ENCODE peak calls at places on chromosomes 4 and X, in six cellular contexts. K, E, M, X, J and H are unnamed samples.

GRCh38 chrX:105460366-105460765 is 239.9 kb upstream of the TEX13A start:
- DNase-seq in K (no peak), E (peak), M (no peak), X (no peak), J (peak), H (no peak)

GRCh38 chr4:165207431-165208321 is at the start of gene KLHL2:
- DNase-seq in K (peak), E (peak), M (peak), X (peak), J (peak), H (peak)

GRCh38 chr4:1109898-1110506 is 3.4 kb downstream of the RNF212 start:
- DNase-seq in K (no peak), E (no peak), M (peak), X (no peak), J (no peak), H (peak)

GRCh38 chrX:46648660-46649059 is 75.1 kb downstream of the CHST7 start:
- DNase-seq in K (no peak), E (no peak), M (no peak), X (no peak), J (no peak), H (no peak)

GRCh38 chrX:39397561-39398200 is 596.4 kb downstream of the MID1IP1 start:
- DNase-seq in K (peak), E (no peak), M (no peak), X (no peak), J (no peak), H (no peak)

GRCh38 chrX:17859609-17860178 is 1.4 kb downstream of the RAI2 start:
- DNase-seq in K (peak), E (no peak), M (no peak), X (peak), J (no peak), H (peak)

GRCh38 chr4:46889410-46889809 is 19.6 kb downstream of the COX7B2 start:
- DNase-seq in K (no peak), E (no peak), M (no peak), X (no peak), J (no peak), H (no peak)

GRCh38 chr4:142091691-142092182 is 455.4 kb downstream of the IL15 start:
- DNase-seq in K (no peak), E (peak), M (peak), X (no peak), J (peak), H (no peak)

GRCh38 chr4:2615821-2616220 is 79.4 kb downstream of the FAM193A start:
- DNase-seq in K (no peak), E (no peak), M (no peak), X (no peak), J (no peak), H (no peak)

GRCh38 chr4:63232058-63232457 is 1177.2 kb downstream of the TECRL start:
- DNase-seq in K (no peak), E (no peak), M (no peak), X (no peak), J (no peak), H (no peak)

GRCh38 chr4:146334862-146335449 is 120.6 kb downstream of the REELD1 start:
- DNase-seq in K (no peak), E (no peak), M (no peak), X (no peak), J (no peak), H (no peak)

GRCh38 chr4:150348079-150348478 is 233.9 kb upstream of the MAB21L2 start:
- DNase-seq in K (no peak), E (peak), M (no peak), X (no peak), J (peak), H (no peak)

GRCh38 chrX:138886769-138887168 is 175.3 kb upstream of the FGF13 start:
- DNase-seq in K (no peak), E (no peak), M (no peak), X (no peak), J (peak), H (no peak)

GRCh38 chr4:164508126-164508525 is 245.8 kb upstream of the SMIM31 start:
- DNase-seq in K (no peak), E (peak), M (no peak), X (no peak), J (peak), H (no peak)

GRCh38 chrX:41734530-41734929 is 10.5 kb downstream of the GPR82 start:
- DNase-seq in K (peak), E (peak), M (peak), X (no peak), J (no peak), H (peak)
- TF ChIP-seq CTCF in K (peak), E (peak), M (peak), X (peak), J (peak), H (no peak)

GRCh38 chr4:112210777-112211176 is 20.8 kb upstream of the AP1AR start:
- DNase-seq in K (no peak), E (no peak), M (no peak), X (no peak), J (no peak), H (no peak)
- TF ChIP-seq CTCF in K (no peak), E (no peak), M (no peak), X (no peak), J (no peak), H (no peak)

DNA sequence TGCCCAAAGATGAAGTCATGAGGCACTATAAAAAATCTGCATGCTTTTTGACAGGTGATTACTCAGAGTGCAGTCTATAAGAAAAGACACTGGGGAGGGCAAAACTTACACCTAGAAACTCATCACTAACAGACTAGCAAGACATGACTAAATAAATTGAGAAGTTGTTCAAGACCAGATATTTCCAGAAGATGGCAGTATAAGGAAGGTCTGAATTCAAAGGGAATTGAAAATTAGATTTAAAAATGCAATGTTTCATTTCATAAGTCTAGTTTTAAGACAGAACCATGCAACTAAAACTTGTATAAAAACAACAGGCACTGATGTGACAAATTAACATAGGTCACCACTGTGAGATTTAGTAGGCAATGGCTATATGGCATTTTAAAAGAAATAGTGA is 232.5 kb upstream of the POF1B start:
- DNase-seq in K (no peak), E (no peak), M (peak), X (no peak), J (peak), H (no peak)
- TF ChIP-seq CTCF in K (peak), E (no peak), M (peak), X (peak), J (peak), H (no peak)

GRCh38 chrX:131841496-131842410 is 181.3 kb upstream of the STK26 start:
- DNase-seq in K (peak), E (peak), M (peak), X (peak), J (peak), H (peak)
- TF ChIP-seq CTCF in K (peak), E (peak), M (peak), X (peak), J (peak), H (peak)

GRCh38 chrX:1453951-1454785 is 1.5 kb upstream of the ASMTL start:
- DNase-seq in K (peak), E (peak), M (peak), X (peak), J (peak), H (peak)
- TF ChIP-seq CTCF in K (peak), E (peak), M (peak), X (peak), J (peak), H (peak)

DNA sequence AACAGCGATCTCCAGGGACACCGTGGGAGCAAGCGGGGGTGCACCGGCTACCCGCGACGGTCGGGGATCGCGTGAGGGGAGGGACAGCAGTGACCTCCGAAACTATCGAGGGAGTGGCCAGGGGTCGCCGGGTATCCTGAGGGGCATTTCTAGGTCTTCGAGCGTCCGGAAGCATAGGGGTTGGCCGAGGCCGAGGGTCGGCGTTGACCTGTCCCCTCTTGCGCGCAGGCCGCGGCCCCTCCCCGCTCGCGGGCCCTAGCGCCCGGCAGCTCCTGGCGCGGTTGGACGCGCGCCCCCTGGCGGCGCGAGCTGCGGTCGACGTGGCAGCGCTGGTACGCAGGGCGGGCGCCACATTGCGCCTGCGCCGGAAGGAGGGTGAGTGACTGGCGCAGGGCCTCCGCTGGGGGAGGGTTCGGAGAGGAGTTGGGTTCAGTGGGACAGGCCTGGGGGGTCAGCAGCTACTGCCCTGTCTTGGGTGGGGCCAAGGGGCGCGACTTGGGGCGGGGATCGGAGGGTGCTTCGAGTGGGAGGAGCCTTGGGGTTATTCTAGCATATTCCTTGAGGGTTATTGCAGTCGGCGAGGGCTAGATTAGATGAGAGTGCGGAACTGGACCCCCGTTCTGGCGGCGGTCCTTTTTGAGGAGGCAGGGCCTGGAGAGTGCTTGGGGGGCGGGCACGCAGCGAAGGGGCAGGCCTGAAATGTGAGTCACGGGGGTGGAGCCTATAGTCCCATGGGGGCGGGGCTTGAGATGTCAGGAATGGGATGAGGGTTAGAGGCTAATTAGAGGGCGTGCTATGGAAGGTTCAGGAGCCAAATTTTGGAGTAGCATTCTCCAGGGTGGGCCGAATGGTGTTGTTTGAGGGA is 1.2 kb downstream of the MAGIX start:
- DNase-seq in K (peak), E (peak), M (peak), X (peak), J (peak), H (peak)
- TF ChIP-seq CTCF in K (peak), E (peak), M (peak), X (peak), J (no peak), H (peak)

DNA sequence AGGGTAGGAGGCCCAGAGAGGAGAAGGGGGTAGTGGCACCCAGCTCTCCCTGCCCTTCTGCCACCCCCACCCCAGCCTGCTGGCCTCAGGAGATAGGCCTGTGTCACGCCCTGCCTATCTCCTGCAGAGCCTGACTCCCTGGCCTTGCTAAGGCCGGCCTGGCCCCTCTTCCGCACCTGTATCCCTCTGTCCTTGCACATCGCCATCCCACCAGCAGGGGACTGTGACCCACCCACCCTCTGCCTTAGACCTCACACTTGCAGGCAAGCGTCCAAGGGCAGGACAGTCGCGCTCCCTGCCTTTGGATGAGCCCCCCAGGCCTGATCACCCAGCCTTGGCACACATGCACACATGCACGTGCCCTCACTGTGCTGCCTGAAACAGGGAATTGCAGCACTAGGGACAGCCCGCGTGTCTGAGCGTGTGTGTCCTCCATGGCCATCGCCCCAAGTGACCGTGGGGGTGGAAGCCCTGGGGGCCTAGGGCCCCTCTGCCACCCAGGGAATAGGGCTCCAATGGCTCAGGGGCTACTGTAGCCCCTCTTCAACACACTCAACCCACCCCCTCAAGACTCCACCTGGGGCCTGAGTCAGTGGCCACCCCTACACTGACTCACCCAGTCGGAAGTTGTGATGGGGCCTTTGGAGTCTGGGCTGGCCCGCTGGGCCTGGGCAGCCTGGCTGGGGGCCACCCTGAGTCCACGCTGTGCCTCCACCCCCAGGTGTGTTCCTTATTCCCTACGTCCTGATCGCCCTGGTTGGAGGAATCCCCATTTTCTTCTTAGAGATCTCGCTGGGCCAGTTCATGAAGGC is 2.1 kb downstream of the SLC6A8 start:
- DNase-seq in K (peak), E (no peak), M (no peak), X (no peak), J (peak), H (no peak)
- TF ChIP-seq CTCF in K (peak), E (peak), M (no peak), X (peak), J (no peak), H (peak)

GRCh38 chr4:17120761-17121160 is 222.3 kb upstream of the LDB2 start:
- DNase-seq in K (no peak), E (no peak), M (no peak), X (no peak), J (no peak), H (no peak)

GRCh38 chr4:17126306-17126978 is 228.0 kb upstream of the LDB2 start:
- DNase-seq in K (peak), E (no peak), M (no peak), X (no peak), J (no peak), H (no peak)

GRCh38 chr4:17128268-17128667 is 229.8 kb upstream of the LDB2 start:
- DNase-seq in K (no peak), E (no peak), M (no peak), X (no peak), J (peak), H (no peak)

DNA sequence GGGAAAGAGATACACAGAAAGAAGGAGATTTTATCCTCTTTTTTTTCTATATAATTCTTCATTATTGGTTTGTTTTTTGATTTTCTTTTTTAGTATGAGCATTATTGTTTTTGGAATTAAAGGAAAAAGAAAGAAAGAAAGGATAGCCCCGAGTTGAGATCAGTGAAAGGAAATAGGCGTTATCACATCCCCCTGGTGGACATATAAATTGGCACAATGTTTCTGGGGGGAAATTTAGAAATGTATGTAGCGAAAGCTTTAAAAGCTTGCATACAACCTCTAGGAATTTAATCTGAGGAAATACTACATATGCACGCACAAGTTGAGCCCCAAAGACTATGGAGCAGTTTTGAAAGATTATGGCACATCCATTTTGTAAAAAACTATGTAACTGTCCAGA is 226.3 kb upstream of the LDB2 start:
- DNase-seq in K (no peak), E (no peak), M (no peak), X (no peak), J (no peak), H (no peak)
- TF ChIP-seq CTCF in K (peak), E (peak), M (no peak), X (peak), J (peak), H (no peak)

GRCh38 chr4:82710202-82710929 is 88.2 kb downstream of the SCD5 start:
- DNase-seq in K (peak), E (no peak), M (no peak), X (no peak), J (peak), H (no peak)
- TF ChIP-seq CTCF in K (no peak), E (no peak), M (no peak), X (no peak), J (no peak), H (no peak)